ENCODE peak calls at places on chromosomes 4 and X, in nine cellular contexts. J is left ventricle myocardium inferior; K is endodermal cell; I is mesendoderm; B is colonic mucosa; U is lung; T is hepatocyte; P is cardiac muscle cell; V is effector memory CD4-positive, alpha-beta T cell. E is an unnamed sample. For H3K4me1, the result is how much of the 10 kb centered on the place peaks cover.

GRCh38 chr4:74320559-74321118 is 12.4 kb downstream of the EPGN start:
- DNase-seq in K (peak), T (peak), I (peak), B (peak), J (no peak), P (peak), U (peak), V (no peak), E (peak)

GRCh38 chr4:139509727-139510410 is 46.1 kb downstream of the SETD7 start:
- DNase-seq in J (no peak), K (peak), I (peak), B (no peak), T (peak), V (no peak), P (peak), U (no peak), E (no peak)

GRCh38 chr4:153799708-153800074 is 10.8 kb upstream of the SFRP2 start:
- DNase-seq in J (no peak), K (no peak), V (no peak), T (no peak), B (no peak), I (peak), U (no peak), P (no peak), E (no peak)

GRCh38 chrX:143633530-143634372 is 2.1 kb downstream of the SLITRK4 start:
- DNase-seq in U (no peak), B (no peak), T (peak), I (peak), P (peak), V (no peak), K (peak), J (no peak), E (no peak)

GRCh38 chr4:169410839-169411770 is 140.3 kb upstream of the SH3RF1 start:
- DNase-seq in B (peak), P (peak), I (peak), T (peak), U (no peak), J (no peak), V (no peak), K (peak), E (no peak)

GRCh38 chr4:139817657-139818452 is 152.2 kb downstream of the MGST2 start:
- DNase-seq in K (no peak), V (no peak), B (no peak), P (no peak), J (no peak), U (no peak), I (no peak), T (no peak), E (no peak)

GRCh38 chrX:76253432-76253831 is 80.6 kb downstream of the PBDC1 start:
- DNase-seq in I (peak), K (peak), B (peak), U (no peak), V (peak), T (peak), P (peak), J (no peak), E (peak)

GRCh38 chrX:2325076-2325784 is 175.5 kb downstream of the DHRSX start:
- DNase-seq in V (peak), P (no peak), I (no peak), T (no peak), B (peak), J (peak), K (peak), U (peak), E (no peak)

GRCh38 chr4:14022428-14022827 is 394.9 kb upstream of the BOD1L1 start:
- DNase-seq in P (no peak), J (no peak), I (peak), B (no peak), U (no peak), V (no peak), T (no peak), K (no peak), E (no peak)

GRCh38 chr4:71595576-71596108 is 188.2 kb downstream of the GC start:
- DNase-seq in J (no peak), U (no peak), B (no peak), K (no peak), P (no peak), V (no peak), T (no peak), I (no peak), E (no peak)

GRCh38 chr4:140330311-140330900 is 43.0 kb upstream of the SCOC start:
- DNase-seq in V (no peak), B (no peak), K (no peak), P (peak), I (peak), T (peak), U (no peak), J (no peak), E (no peak)

GRCh38 chrX:147736045-147736444 is 175.7 kb upstream of the FMR1 start:
- DNase-seq in U (no peak), I (peak), V (no peak), K (peak), T (no peak), J (no peak), P (no peak), B (no peak), E (no peak)

GRCh38 chr4:99763635-99764101 is 53.0 kb upstream of the DAPP1 start:
- DNase-seq in B (no peak), V (no peak), K (no peak), J (no peak), I (peak), T (peak), P (no peak), U (peak), E (no peak)

GRCh38 chr4:48483777-48484493 is 792 bp downstream of the SLC10A4 start:
- DNase-seq in U (no peak), V (no peak), K (peak), J (no peak), B (no peak), T (peak), I (peak), P (no peak), E (peak)

GRCh38 chr4:7905461-7905915 is 34.2 kb downstream of the AFAP1 start:
- DNase-seq in I (no peak), B (no peak), U (no peak), T (no peak), J (no peak), P (no peak), V (no peak), K (no peak), E (peak)

GRCh38 chrX:72131317-72132294 is at the start of gene RTL5:
- DNase-seq in T (peak), P (peak), K (peak), U (peak), J (peak), B (peak), I (peak), V (peak), E (peak)

GRCh38 chr4:16051132-16051531 is 32.7 kb downstream of the PROM1 start:
- DNase-seq in J (no peak), I (no peak), P (no peak), B (no peak), V (no peak), U (no peak), T (no peak), K (no peak), E (no peak)
- H3K4me1 ChIP-seq in J (under half), I (under half), P (under half), B (under half), V (under half), U (under half), T (under half), K (under half), E (under half)

GRCh38 chr4:112145820-112146813 is 863 bp downstream of the FAM241A start:
- DNase-seq in I (peak), V (peak), J (peak), P (peak), U (peak), K (peak), B (peak), T (peak), E (peak)

GRCh38 chr4:112147697-112148096 is 2.4 kb downstream of the FAM241A start:
- DNase-seq in K (no peak), I (no peak), B (no peak), V (no peak), U (no peak), J (peak), P (no peak), T (no peak), E (no peak)

GRCh38 chr4:112145326-112145819 is at the start of gene FAM241A:
- DNase-seq in K (peak), J (peak), B (peak), I (peak), P (peak), V (peak), T (peak), U (peak), E (peak)

GRCh38 chr4:112142152-112142551 is 3.1 kb upstream of the FAM241A start:
- DNase-seq in K (no peak), T (no peak), P (no peak), U (no peak), I (no peak), V (no peak), B (no peak), J (no peak), E (no peak)

GRCh38 chr4:112144546-112145325 is 518 bp upstream of the FAM241A start:
- DNase-seq in J (peak), P (no peak), K (no peak), T (no peak), I (no peak), B (no peak), V (no peak), U (no peak), E (no peak)
- H3K4me1 ChIP-seq in J (half or more), P (under half), K (under half), T (under half), I (under half), B (under half), V (under half), U (under half), E (under half)

DNA sequence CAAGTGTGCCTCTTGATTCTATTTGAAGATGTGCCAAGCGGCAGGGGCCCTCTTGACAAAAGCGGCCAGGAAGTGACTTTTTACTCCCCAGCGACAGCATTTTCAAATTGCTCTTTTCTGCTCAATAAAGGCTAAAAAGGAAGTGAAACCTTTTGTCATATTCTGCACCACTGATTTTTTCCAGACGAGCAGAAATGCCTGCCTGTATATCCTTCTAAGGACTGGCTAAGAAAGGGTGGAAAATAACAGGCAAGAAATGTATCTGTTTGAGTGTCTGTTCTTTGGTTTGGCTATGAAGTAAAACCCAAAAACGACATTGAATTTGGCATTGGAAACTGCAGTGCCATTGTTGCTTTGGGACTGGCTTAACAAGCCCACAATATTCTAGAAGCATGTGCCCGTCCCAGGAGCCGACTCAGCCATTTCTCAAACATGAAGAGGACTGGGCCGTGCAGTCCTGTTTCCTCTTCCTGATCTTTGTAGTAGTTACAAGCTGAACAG is 25.5 kb downstream of the TMSB4X start:
- DNase-seq in P (no peak), I (no peak), U (no peak), K (no peak), B (no peak), T (no peak), V (no peak), J (no peak), E (no peak)
- H3K4me1 ChIP-seq in P (under half), I (under half), U (under half), K (under half), B (under half), T (half or more), V (under half), J (under half), E (under half)

DNA sequence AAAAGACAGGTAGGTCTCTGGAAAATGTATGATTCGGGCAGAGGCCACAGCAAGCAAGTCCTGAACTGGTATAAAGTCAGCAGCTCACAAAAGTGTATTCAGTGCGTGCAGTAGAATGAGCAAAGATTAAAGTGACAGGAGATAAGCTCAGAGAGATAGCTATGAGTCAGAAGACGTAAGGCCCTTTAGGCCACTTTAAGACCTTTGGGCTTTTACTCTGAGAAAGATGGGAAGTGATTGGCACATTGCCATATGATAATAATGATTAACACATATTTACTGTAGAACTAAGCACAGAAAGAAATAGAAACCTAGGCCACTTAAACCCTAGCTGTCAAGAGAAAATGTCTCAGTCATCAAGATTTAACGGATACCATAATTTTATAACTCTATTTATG is 51.7 kb downstream of the TBCK start:
- DNase-seq in B (no peak), U (no peak), P (no peak), K (no peak), T (peak), I (peak), V (no peak), J (no peak), E (no peak)
- H3K4me1 ChIP-seq in B (under half), U (under half), P (under half), K (under half), T (under half), I (under half), V (under half), J (under half), E (under half)

E was measured in HAP-1.